ENCODE peak calls at places on chromosomes 11 and 22, in seven cellular contexts. P is H1, L is GM23338, M is PC-9, N is K562, Z is astrocyte, C is OCI-LY7. E is an unnamed sample.

GRCh38 chr11:132125855-132126841 is 755.7 kb downstream of the NTM start:
- DNase-seq in M (no peak), Z (no peak), P (no peak), C (no peak), N (no peak), L (peak; percentile 87), E (peak; percentile 45)

GRCh38 chr11:63532799-63533475 is 3.7 kb upstream of the PLAAT4 start:
- DNase-seq in M (no peak), C (no peak), N (no peak), P (no peak), Z (peak; percentile 53), L (peak; percentile 32), E (peak; percentile 49)

GRCh38 chr11:109426442-109426841 is 4.5 kb downstream of the C11orf87 start:
- DNase-seq in L (peak; percentile 28), N (no peak), Z (no peak), P (no peak), M (no peak), C (no peak), E (no peak)

GRCh38 chr22:44357962-44358553 is 45.3 kb upstream of the SHISAL1 start:
- DNase-seq in Z (peak; percentile 32), N (no peak), C (no peak), M (no peak), L (no peak), P (no peak), E (no peak)

GRCh38 chr11:120564573-120565301 is 53.2 kb downstream of the GRIK4 start:
- DNase-seq in P (no peak), M (no peak), L (peak; percentile 46), C (no peak), N (no peak), Z (peak; percentile 68), E (peak; percentile 47)

GRCh38 chr11:84564180-84564866 is 1062.8 kb downstream of the DLG2 start:
- DNase-seq in C (peak; percentile 69), M (no peak), Z (peak; percentile 12), N (peak; percentile 20), P (no peak), L (peak; percentile 56), E (no peak)

GRCh38 chr11:112612283-112612849 is 348.9 kb upstream of the NCAM1 start:
- DNase-seq in N (no peak), C (no peak), P (no peak), M (peak; percentile 46), Z (no peak), L (peak; percentile 59), E (peak; percentile 59)

GRCh38 chr11:120500414-120500936 is 11.1 kb upstream of the GRIK4 start:
- DNase-seq in Z (no peak), N (no peak), C (no peak), P (no peak), L (peak; percentile 70), M (no peak), E (peak; percentile 43)

GRCh38 chr11:82867495-82868082 is 32.6 kb downstream of the PRCP start:
- DNase-seq in M (peak; percentile 69), C (peak; percentile 92), Z (peak; percentile 57), N (peak; percentile 56), P (peak; percentile 9), L (peak; percentile 98), E (peak; percentile 75)

GRCh38 chr22:50508897-50509296 is 873 bp downstream of the NCAPH2 start:
- DNase-seq in L (no peak), P (no peak), M (no peak), Z (no peak), C (no peak), N (no peak), E (no peak)

GRCh38 chr11:128310676-128311445 is 276.5 kb downstream of the ETS1 start:
- DNase-seq in P (no peak), L (no peak), Z (no peak), N (no peak), C (no peak), M (no peak), E (no peak)

GRCh38 chr22:33726294-33726711 is 194.0 kb downstream of the LARGE1 start:
- DNase-seq in Z (peak; percentile 58), M (peak; percentile 31), P (no peak), L (no peak), C (no peak), N (no peak), E (no peak)

GRCh38 chr11:105000167-105000566 is 22.8 kb downstream of the CASP5 start:
- DNase-seq in N (no peak), P (no peak), L (peak; percentile 50), C (no peak), Z (no peak), M (no peak), E (no peak)

GRCh38 chr11:29645373-29645772 is 371.5 kb downstream of the KCNA4 start:
- DNase-seq in M (no peak), P (no peak), N (no peak), C (no peak), L (no peak), Z (no peak), E (no peak)

GRCh38 chr11:65891180-65892136 is 985 bp downstream of the CCDC85B start:
- DNase-seq in L (peak; percentile 83), C (peak; percentile 83), M (no peak), N (peak; percentile 73), P (no peak), Z (no peak), E (peak; percentile 78)

GRCh38 chr22:23387827-23388491 is 192.1 kb downstream of the IGLL1 start:
- DNase-seq in Z (no peak), M (no peak), L (no peak), C (no peak), P (no peak), N (no peak), E (no peak)

GRCh38 chr11:31987118-31988005 is 103.5 kb upstream of the RCN1 start:
- DNase-seq in Z (no peak), N (no peak), M (no peak), C (no peak), L (peak; percentile 79), P (peak; percentile 1), E (peak; percentile 52)

GRCh38 chr11:78219493-78220217 is 30.9 kb downstream of the USP35 start:
- DNase-seq in C (no peak), Z (no peak), P (no peak), N (no peak), M (no peak), L (no peak), E (peak; percentile 12)

GRCh38 chr11:28448186-28448585 is 340.0 kb downstream of the METTL15 start:
- DNase-seq in M (peak; percentile 42), Z (no peak), N (no peak), C (no peak), L (no peak), P (no peak), E (no peak)

GRCh38 chr11:47289856-47290255 is 19.9 kb downstream of the MADD start:
- DNase-seq in L (no peak), M (no peak), N (no peak), P (no peak), C (no peak), Z (no peak), E (no peak)

GRCh38 chr11:1672613-1673400 is 24.2 kb upstream of the KRTAP5-6 start:
- DNase-seq in N (no peak), M (no peak), P (no peak), C (no peak), Z (no peak), L (no peak), E (no peak)

GRCh38 chr11:38460429-38460828 is 1862.4 kb upstream of the RAG2 start:
- DNase-seq in Z (peak; percentile 75), N (no peak), M (no peak), P (no peak), L (no peak), C (no peak), E (no peak)

GRCh38 chr11:70290341-70291065 is 20.0 kb downstream of the PPFIA1 start:
- DNase-seq in M (no peak), N (no peak), P (no peak), Z (no peak), C (no peak), L (no peak), E (no peak)

GRCh38 chr11:22521226-22521625 is 104.4 kb downstream of the FANCF start:
- DNase-seq in P (no peak), N (no peak), Z (peak; percentile 88), C (no peak), L (no peak), M (no peak), E (no peak)

GRCh38 chr11:46363455-46363920 is 16.2 kb downstream of the DGKZ start:
- DNase-seq in P (no peak), L (no peak), N (no peak), C (no peak), M (peak; percentile 89), Z (peak; percentile 46), E (no peak)

GRCh38 chr11:72953631-72954030 is 139.4 kb downstream of the ATG16L2 start:
- DNase-seq in N (no peak), M (no peak), P (no peak), Z (no peak), C (no peak), L (no peak), E (no peak)

GRCh38 chr11:72955466-72955865 is 141.3 kb downstream of the ATG16L2 start:
- DNase-seq in L (no peak), P (no peak), N (no peak), M (no peak), C (no peak), Z (no peak), E (no peak)

GRCh38 chr11:72951193-72951592 is 137.0 kb downstream of the ATG16L2 start:
- DNase-seq in M (no peak), N (no peak), C (no peak), Z (no peak), P (no peak), L (no peak), E (no peak)

GRCh38 chr11:72951815-72952340 is 137.7 kb downstream of the ATG16L2 start:
- DNase-seq in Z (no peak), C (peak; percentile 47), P (no peak), M (no peak), L (no peak), N (no peak), E (no peak)

DNA sequence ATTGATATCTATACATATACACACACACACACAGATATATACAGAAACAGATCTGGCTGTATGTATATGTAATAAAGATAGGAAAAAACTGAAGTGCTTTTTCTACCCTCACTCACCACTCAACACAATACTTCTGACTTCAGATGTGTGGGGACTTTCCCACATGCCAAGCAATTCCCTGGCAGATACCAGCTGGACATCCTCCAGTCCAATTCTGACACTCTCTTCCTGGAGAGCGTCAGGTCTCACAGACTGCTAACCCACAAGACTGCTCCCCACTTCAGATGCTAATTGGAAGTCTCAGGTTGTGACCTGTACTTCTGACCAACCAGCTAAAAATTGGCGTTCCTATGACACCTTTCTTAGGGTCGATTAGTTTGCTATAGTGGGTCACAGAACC is 140.6 kb downstream of the ATG16L2 start:
- DNase-seq in C (no peak), P (no peak), M (no peak), Z (no peak), N (no peak), L (no peak), E (no peak)
- H4K20me1 ChIP-seq in C (no peaks in the 10 kb centered on the region), P (no peaks in the 10 kb centered on the region), M (no peaks in the 10 kb centered on the region), Z (no peaks in the 10 kb centered on the region), N (no peaks in the 10 kb centered on the region), L (no peaks in the 10 kb centered on the region), E (no peaks in the 10 kb centered on the region)

GRCh38 chr22:25365491-25366261 is 146.2 kb downstream of the CRYBB2 start:
- DNase-seq in M (no peak), N (no peak), Z (no peak), L (no peak), P (no peak), C (no peak), E (no peak)
- H4K20me1 ChIP-seq in M (peaks cover 18% of the 10 kb centered on the region), N (peaks cover 11% of the 10 kb centered on the region), Z (peaks cover 44% of the 10 kb centered on the region), L (peaks cover 12% of the 10 kb centered on the region), P (peaks cover 7% of the 10 kb centered on the region), C (no peaks in the 10 kb centered on the region), E (no peaks in the 10 kb centered on the region)

GRCh38 chr22:46879083-46879482 is 116.6 kb downstream of the TBC1D22A start:
- DNase-seq in P (no peak), L (no peak), Z (peak; percentile 10), N (no peak), C (no peak), M (peak; percentile 5), E (no peak)
- H4K20me1 ChIP-seq in P (peaks cover 3% of the 10 kb centered on the region), L (no peaks in the 10 kb centered on the region), Z (peaks cover 51% of the 10 kb centered on the region), N (no peaks in the 10 kb centered on the region), C (no peaks in the 10 kb centered on the region), M (peaks cover 62% of the 10 kb centered on the region), E (no peaks in the 10 kb centered on the region)

GRCh38 chr11:125083312-125084056 is 20.4 kb downstream of the SLC37A2 start:
- DNase-seq in P (no peak), C (no peak), N (no peak), L (no peak), M (no peak), Z (no peak), E (no peak)
- H4K20me1 ChIP-seq in P (no peaks in the 10 kb centered on the region), C (no peaks in the 10 kb centered on the region), N (no peaks in the 10 kb centered on the region), L (no peaks in the 10 kb centered on the region), M (no peaks in the 10 kb centered on the region), Z (no peaks in the 10 kb centered on the region), E (no peaks in the 10 kb centered on the region)

E was measured in H9.